ENCODE peak calls at places on chromosomes 12 and 14, in ten cellular contexts. K, E, R, Y, X, G, Z, L, S and B are unnamed samples.

GRCh38 chr12:31868980-31869379 is 90.2 kb upstream of the RESF1 start:
- DNase-seq in K (no peak), E (peak; percentile 85), R (no peak), Y (no peak), X (no peak), G (no peak), Z (peak; percentile 85), L (peak; percentile 29), S (no peak), B (no peak)

GRCh38 chr12:51884676-51885229 is 3.1 kb upstream of the ANKRD33 start:
- DNase-seq in K (peak; percentile 79), E (no peak), R (no peak), Y (no peak), X (no peak), G (no peak), Z (no peak), L (no peak), S (no peak), B (no peak)

GRCh38 chr12:57260366-57260765 is 9.4 kb upstream of the STAC3 start:
- DNase-seq in K (no peak), E (no peak), R (no peak), Y (no peak), X (no peak), G (no peak), Z (no peak), L (no peak), S (no peak), B (no peak)

GRCh38 chr14:30129795-30130194 is 202.1 kb upstream of the PRKD1 start:
- DNase-seq in K (peak; percentile 58), E (no peak), R (no peak), Y (no peak), X (no peak), G (no peak), Z (no peak), L (no peak), S (no peak), B (no peak)

GRCh38 chr14:69354383-69355154 is 43.5 kb downstream of the ERH start:
- DNase-seq in K (no peak), E (no peak), R (no peak), Y (no peak), X (no peak), G (peak; percentile 7), Z (no peak), L (no peak), S (no peak), B (no peak)

GRCh38 chr12:34406228-34406995 is 384.1 kb downstream of the ALG10 start:
- DNase-seq in K (peak; percentile 16), E (peak; percentile 37), R (no peak), Y (no peak), X (peak; percentile 7), G (no peak), Z (no peak), L (no peak), S (no peak), B (no peak)

GRCh38 chr12:95326450-95326849 is 108.8 kb downstream of the VEZT start:
- DNase-seq in K (no peak), E (no peak), R (no peak), Y (no peak), X (no peak), G (no peak), Z (no peak), L (no peak), S (no peak), B (no peak)

GRCh38 chr12:27434673-27435565 is 11.6 kb upstream of the SMCO2 start:
- DNase-seq in K (peak; percentile 66), E (no peak), R (no peak), Y (peak; percentile 11), X (no peak), G (peak; percentile 4), Z (no peak), L (peak; percentile 13), S (peak; percentile 12), B (no peak)

GRCh38 chr12:26606911-26607310 is 226.1 kb downstream of the ITPR2 start:
- DNase-seq in K (no peak), E (no peak), R (no peak), Y (no peak), X (no peak), G (no peak), Z (no peak), L (no peak), S (no peak), B (no peak)

GRCh38 chr12:27549801-27550652 is 26.0 kb downstream of the PPFIBP1 start:
- DNase-seq in K (peak; percentile 91), E (peak; percentile 94), R (peak; percentile 65), Y (peak; percentile 97), X (no peak), G (no peak), Z (peak; percentile 21), L (peak; percentile 96), S (no peak), B (no peak)

GRCh38 chr12:94690199-94690695 is 39.9 kb upstream of the TMCC3 start:
- DNase-seq in K (no peak), E (no peak), R (no peak), Y (no peak), X (no peak), G (no peak), Z (no peak), L (no peak), S (no peak), B (no peak)

GRCh38 chr14:61455351-61455750 is 134.0 kb downstream of the PRKCH start:
- DNase-seq in K (no peak), E (no peak), R (no peak), Y (no peak), X (no peak), G (no peak), Z (no peak), L (no peak), S (no peak), B (no peak)

GRCh38 chr12:91219511-91219910 is 36.9 kb upstream of the DCN start:
- DNase-seq in K (no peak), E (no peak), R (no peak), Y (peak; percentile 11), X (no peak), G (no peak), Z (no peak), L (peak; percentile 33), S (no peak), B (no peak)

GRCh38 chr12:56221233-56221756 is 427 bp downstream of the RNF41 start:
- DNase-seq in K (peak; percentile 89), E (no peak), R (no peak), Y (peak; percentile 48), X (no peak), G (no peak), Z (peak; percentile 73), L (peak; percentile 75), S (peak; percentile 21), B (no peak)

GRCh38 chr12:71754461-71755145 is at the start of gene RAB21:
- DNase-seq in K (peak; percentile 100), E (peak; percentile 98), R (peak; percentile 92), Y (peak; percentile 94), X (peak; percentile 96), G (peak; percentile 98), Z (peak; percentile 97), L (peak; percentile 97), S (peak; percentile 95), B (peak; percentile 96)

GRCh38 chr12:96233941-96234461 is 39.8 kb downstream of the ELK3 start:
- DNase-seq in K (peak; percentile 49), E (peak; percentile 95), R (no peak), Y (no peak), X (no peak), G (no peak), Z (no peak), L (peak; percentile 97), S (peak; percentile 90), B (no peak)

GRCh38 chr14:91996951-91997371 is 42.9 kb downstream of the TRIP11 start:
- DNase-seq in K (no peak), E (no peak), R (peak; percentile 14), Y (peak; percentile 25), X (no peak), G (no peak), Z (peak; percentile 19), L (peak; percentile 75), S (no peak), B (peak; percentile 83)

GRCh38 chr12:29081101-29081500 is 68.0 kb upstream of the FAR2 start:
- DNase-seq in K (no peak), E (no peak), R (no peak), Y (no peak), X (no peak), G (no peak), Z (no peak), L (no peak), S (no peak), B (no peak)

GRCh38 chr14:102481371-102481770 is 28.2 kb downstream of the ANKRD9 start:
- DNase-seq in K (no peak), E (no peak), R (no peak), Y (no peak), X (no peak), G (no peak), Z (no peak), L (no peak), S (no peak), B (no peak)

GRCh38 chr12:49750027-49750977 is 8.9 kb downstream of the TMBIM6 start:
- DNase-seq in K (no peak), E (no peak), R (no peak), Y (peak; percentile 32), X (no peak), G (no peak), Z (no peak), L (peak; percentile 51), S (no peak), B (peak; percentile 80)

GRCh38 chr14:35682802-35683201 is 126.3 kb downstream of the RALGAPA1 start:
- DNase-seq in K (no peak), E (no peak), R (no peak), Y (no peak), X (no peak), G (no peak), Z (no peak), L (peak; percentile 8), S (no peak), B (no peak)

GRCh38 chr12:27025116-27025515 is 2.8 kb downstream of the MED21 start:
- DNase-seq in K (no peak), E (no peak), R (no peak), Y (no peak), X (no peak), G (no peak), Z (no peak), L (no peak), S (no peak), B (no peak)